ENCODE peak calls at places on chromosomes 2 and 18, in ten cellular contexts. O is fibroblast of mammary gland, U is EH, E is HepG2, L is iris pigment epithelial cell, R is Caki2, Q is brain microvascular endothelial cell, F is left cardiac atrium, D is GM19239, W is GM04504. A is an unnamed sample.

GRCh38 chr2:171159326-171160118 is 1.2 kb downstream of the TLK1 start:
- DNase-seq in Q (peak), O (peak), E (peak), D (no peak), U (peak), W (peak), L (peak), R (peak), F (peak), A (peak)

GRCh38 chr2:222295368-222296041 is 3.3 kb downstream of the PAX3 start:
- DNase-seq in F (no peak), D (no peak), E (no peak), U (peak), W (no peak), L (peak), Q (no peak), R (no peak), O (no peak), A (no peak)

GRCh38 chr2:27086722-27087446 is at the start of gene KHK:
- DNase-seq in O (no peak), R (no peak), D (no peak), L (no peak), E (peak), Q (no peak), F (peak), U (peak), W (no peak), A (peak)

GRCh38 chr2:61950133-61950560 is 44.7 kb downstream of the COMMD1 start:
- DNase-seq in W (no peak), E (no peak), F (no peak), R (no peak), U (no peak), L (peak), Q (no peak), O (no peak), D (no peak), A (no peak)

GRCh38 chr2:20330202-20330601 is 20.4 kb downstream of the PUM2 start:
- DNase-seq in O (no peak), F (no peak), U (no peak), L (no peak), E (no peak), Q (no peak), W (no peak), D (no peak), R (no peak), A (no peak)

GRCh38 chr18:79199691-79200374 is 130.6 kb downstream of the ATP9B start:
- DNase-seq in W (no peak), D (no peak), Q (peak), L (peak), E (no peak), O (peak), R (no peak), U (peak), F (no peak), A (no peak)

GRCh38 chr2:86337235-86338099 is at the start of gene REEP1:
- DNase-seq in U (peak), L (peak), E (no peak), F (peak), Q (no peak), D (peak), O (no peak), R (peak), W (no peak), A (peak)

GRCh38 chr2:120448961-120449421 is 103.1 kb downstream of the INHBB start:
- DNase-seq in Q (no peak), D (no peak), F (no peak), E (no peak), W (no peak), O (no peak), U (no peak), L (no peak), R (no peak), A (no peak)

GRCh38 chr2:65077898-65078297 is 21.7 kb downstream of the CEP68 start:
- DNase-seq in Q (no peak), E (no peak), L (no peak), W (no peak), F (no peak), U (no peak), D (no peak), R (no peak), O (no peak), A (no peak)

GRCh38 chr18:47669815-47670214 is 260.6 kb downstream of the SMAD2 start:
- DNase-seq in W (no peak), E (no peak), U (no peak), F (no peak), O (no peak), Q (no peak), R (no peak), L (no peak), D (no peak), A (no peak)

GRCh38 chr2:62547849-62548248 is 41.9 kb upstream of the TMEM17 start:
- DNase-seq in U (no peak), Q (peak), D (no peak), E (no peak), F (no peak), L (peak), R (no peak), O (no peak), W (no peak), A (no peak)

GRCh38 chr2:190570871-190571270 is 36.3 kb upstream of the NEMP2 start:
- DNase-seq in R (no peak), E (no peak), F (no peak), U (no peak), D (no peak), L (no peak), Q (no peak), O (no peak), W (no peak), A (no peak)

GRCh38 chr2:238908960-238909951 is 61.4 kb downstream of the TWIST2 start:
- DNase-seq in U (peak), R (no peak), E (no peak), O (peak), L (peak), D (no peak), W (no peak), Q (peak), F (peak), A (peak)

GRCh38 chr18:26405190-26405781 is 143.1 kb downstream of the KCTD1 start:
- DNase-seq in Q (peak), R (peak), O (peak), E (peak), F (peak), D (peak), W (no peak), U (peak), L (peak), A (peak)

GRCh38 chr2:172311921-172312345 is 115.5 kb upstream of the ITGA6 start:
- DNase-seq in W (no peak), L (no peak), D (no peak), R (no peak), Q (no peak), F (peak), E (no peak), O (peak), U (no peak), A (no peak)

GRCh38 chr2:119727493-119727892 is 32.2 kb upstream of the PTPN4 start:
- DNase-seq in E (no peak), F (no peak), W (no peak), O (no peak), R (no peak), U (no peak), L (no peak), D (no peak), Q (no peak), A (no peak)

GRCh38 chr18:41933778-41934177 is 21.3 kb upstream of the PIK3C3 start:
- DNase-seq in U (no peak), E (no peak), Q (no peak), R (no peak), F (no peak), D (no peak), W (no peak), O (no peak), L (no peak), A (no peak)